ENCODE peak calls at places on chromosomes 7 and 10, in ten cellular contexts. N, F, Y, R, E, A, P, C, S and Q are unnamed samples.

GRCh38 chr7:151014950-151015349 is 9.3 kb downstream of the ATG9B start:
- DNase-seq in F (peak), S (no peak), A (no peak), P (no peak), C (no peak), Y (no peak), N (no peak), R (no peak), E (no peak), Q (no peak)

GRCh38 chr7:105951597-105951996 is 11.5 kb upstream of the CDHR3 start:
- DNase-seq in E (no peak), S (no peak), Y (no peak), A (no peak), P (no peak), F (no peak), C (no peak), R (no peak), N (no peak), Q (no peak)

GRCh38 chr10:128310966-128311658 is 184.9 kb upstream of the MKI67 start:
- DNase-seq in E (no peak), C (no peak), R (no peak), S (no peak), N (no peak), Y (no peak), F (no peak), A (no peak), P (no peak), Q (no peak)

GRCh38 chr7:300546-301290 is 10.7 kb downstream of the FOXL3 start:
- DNase-seq in N (peak), Y (no peak), P (no peak), C (no peak), R (no peak), A (no peak), E (no peak), S (no peak), F (no peak), Q (no peak)

GRCh38 chr7:46011059-46011458 is 90.0 kb upstream of the IGFBP3 start:
- DNase-seq in R (no peak), S (no peak), P (no peak), C (no peak), E (no peak), A (no peak), N (no peak), Y (no peak), F (no peak), Q (no peak)

GRCh38 chr7:100122067-100122466 is 2.6 kb downstream of the CNPY4 start:
- DNase-seq in A (no peak), P (peak), S (no peak), E (no peak), Y (no peak), C (no peak), R (no peak), F (peak), N (no peak), Q (no peak)

GRCh38 chr7:34596887-34597286 is 61.1 kb upstream of the NPSR1 start:
- DNase-seq in F (peak), N (no peak), P (peak), C (no peak), Y (peak), E (peak), R (no peak), A (peak), S (peak), Q (peak)

GRCh38 chr7:16978358-16979244 is 96.8 kb upstream of the AGR3 start:
- DNase-seq in C (no peak), S (peak), F (no peak), N (no peak), Y (no peak), R (no peak), A (no peak), P (no peak), E (peak), Q (no peak)

GRCh38 chr10:69800109-69800508 is 1.6 kb upstream of the COL13A1 start:
- DNase-seq in S (peak), N (no peak), R (peak), A (peak), C (no peak), F (peak), Y (peak), E (peak), P (no peak), Q (peak)

GRCh38 chr10:28072573-28072972 is 73.7 kb upstream of the ODAD2 start:
- DNase-seq in R (no peak), N (no peak), P (no peak), F (no peak), E (no peak), A (no peak), C (no peak), S (no peak), Y (no peak), Q (no peak)

GRCh38 chr7:46603780-46604725 is 683.0 kb upstream of the IGFBP3 start:
- DNase-seq in S (no peak), N (peak), C (no peak), F (no peak), A (peak), Y (no peak), E (peak), P (no peak), R (no peak), Q (no peak)

GRCh38 chr7:92987543-92987942 is 130.2 kb downstream of the SAMD9 start:
- DNase-seq in P (no peak), N (no peak), A (no peak), C (no peak), S (peak), Y (no peak), R (no peak), E (no peak), F (no peak), Q (no peak)

GRCh38 chr7:15049157-15049556 is 146.6 kb upstream of the DGKB start:
- DNase-seq in F (no peak), E (no peak), C (no peak), S (no peak), N (no peak), A (no peak), P (no peak), Y (no peak), R (no peak), Q (no peak)

GRCh38 chr7:135286876-135287275 is 53.2 kb downstream of the STRA8 start:
- DNase-seq in N (no peak), C (no peak), Y (no peak), S (no peak), R (no peak), A (no peak), P (no peak), E (no peak), F (no peak), Q (no peak)

GRCh38 chr7:89773594-89773993 is 380.7 kb upstream of the STEAP1 start:
- DNase-seq in P (no peak), Y (no peak), R (no peak), A (no peak), F (no peak), E (no peak), N (no peak), C (no peak), S (no peak), Q (no peak)

GRCh38 chr10:31749293-31749692 is 179.3 kb downstream of the ARHGAP12 start:
- DNase-seq in S (no peak), Y (no peak), N (no peak), P (peak), R (no peak), F (no peak), E (no peak), C (no peak), A (no peak), Q (no peak)

GRCh38 chr7:102284891-102285540 is 1.7 kb upstream of the SH2B2 start:
- DNase-seq in F (no peak), Y (no peak), N (peak), S (no peak), P (no peak), R (no peak), E (no peak), C (no peak), A (peak), Q (no peak)

GRCh38 chr10:77420942-77421523 is 216.6 kb downstream of the KCNMA1 start:
- DNase-seq in E (no peak), R (no peak), N (no peak), Y (no peak), P (no peak), C (no peak), A (no peak), S (peak), F (no peak), Q (no peak)

GRCh38 chr10:132464256-132465192 is 67.5 kb downstream of the PWWP2B start:
- DNase-seq in P (no peak), C (no peak), A (peak), R (peak), F (no peak), Y (no peak), S (peak), N (peak), E (peak), Q (no peak)

GRCh38 chr10:59582058-59582457 is 127.6 kb downstream of the SLC16A9 start:
- DNase-seq in R (peak), C (no peak), S (no peak), N (no peak), P (no peak), A (no peak), Y (no peak), F (no peak), E (no peak), Q (peak)

GRCh38 chr10:101828734-101829551 is 10.7 kb upstream of the OGA start:
- DNase-seq in N (peak), E (no peak), A (no peak), C (no peak), Y (no peak), S (no peak), P (no peak), R (no peak), F (no peak), Q (no peak)

GRCh38 chr10:114911052-114911697 is 26.8 kb upstream of the TRUB1 start:
- DNase-seq in E (no peak), C (no peak), P (no peak), R (no peak), A (no peak), N (no peak), Y (no peak), F (no peak), S (no peak), Q (no peak)

GRCh38 chr7:2011266-2012043 is 221.3 kb downstream of the MAD1L1 start:
- DNase-seq in A (no peak), R (no peak), S (no peak), E (no peak), N (peak), P (no peak), Y (no peak), C (no peak), F (no peak), Q (no peak)

GRCh38 chr7:157480651-157481050 is 143.8 kb downstream of the DNAJB6 start:
- DNase-seq in Y (no peak), N (no peak), P (no peak), R (no peak), E (no peak), S (no peak), A (no peak), C (no peak), F (no peak), Q (no peak)

GRCh38 chr7:148299335-148299734 is 291.2 kb upstream of the C7orf33 start:
- DNase-seq in F (no peak), R (no peak), N (no peak), Y (peak), C (no peak), P (no peak), E (no peak), S (no peak), A (no peak), Q (peak)

GRCh38 chr10:95428702-95429101 is 132.5 kb downstream of the SORBS1 start:
- DNase-seq in S (no peak), C (no peak), R (no peak), F (no peak), N (no peak), Y (no peak), E (no peak), A (peak), P (no peak), Q (no peak)

GRCh38 chr10:60291354-60291930 is 98.2 kb downstream of the ANK3 start:
- DNase-seq in A (peak), F (no peak), S (no peak), Y (no peak), N (no peak), E (peak), P (no peak), C (no peak), R (no peak), Q (no peak)

GRCh38 chr7:133126422-133126821 is 44.5 kb upstream of the CHCHD3 start:
- DNase-seq in F (no peak), C (no peak), P (no peak), S (no peak), A (no peak), Y (no peak), N (no peak), E (no peak), R (no peak), Q (no peak)

GRCh38 chr7:146115665-146116451 is 743 bp upstream of the CNTNAP2 start:
- DNase-seq in A (peak), R (peak), F (no peak), Y (peak), C (no peak), P (peak), E (peak), N (peak), S (peak), Q (peak)